ENCODE peak calls at places on chromosomes 5 and 9, in five cellular contexts. One of them, this sample, is unnamed.

GRCh38 chr9:4048441-4048840 is 251.4 kb downstream of the GLIS3 start:
- DNase-seq in dorsolateral prefrontal cortex: no peak
- DNase-seq in fibroblast of the conjunctiva: peak
- DNase-seq in NCI-H1092: no peak
- DNase-seq in amygdala: no peak
- DNase-seq in this sample: no peak

GRCh38 chr5:134029156-134029555 is 24.4 kb upstream of the VDAC1 start:
- DNase-seq in amygdala: no peak
- DNase-seq in fibroblast of the conjunctiva: no peak
- DNase-seq in dorsolateral prefrontal cortex: no peak
- DNase-seq in NCI-H1092: no peak
- DNase-seq in this sample: no peak

GRCh38 chr5:56123531-56124243 is 109.4 kb downstream of the ANKRD55 start:
- DNase-seq in dorsolateral prefrontal cortex: no peak
- DNase-seq in fibroblast of the conjunctiva: peak
- DNase-seq in NCI-H1092: no peak
- DNase-seq in amygdala: no peak
- DNase-seq in this sample: peak

GRCh38 chr9:70534471-70534870 is 120.0 kb upstream of the KLF9 start:
- DNase-seq in dorsolateral prefrontal cortex: no peak
- DNase-seq in fibroblast of the conjunctiva: no peak
- DNase-seq in amygdala: no peak
- DNase-seq in NCI-H1092: no peak
- DNase-seq in this sample: no peak

GRCh38 chr9:92468206-92468605 is 14.1 kb downstream of the ASPN start:
- DNase-seq in NCI-H1092: no peak
- DNase-seq in amygdala: peak
- DNase-seq in fibroblast of the conjunctiva: no peak
- DNase-seq in dorsolateral prefrontal cortex: no peak
- DNase-seq in this sample: no peak

GRCh38 chr5:172452398-172453205 is 1.7 kb downstream of the SH3PXD2B start:
- DNase-seq in NCI-H1092: no peak
- DNase-seq in dorsolateral prefrontal cortex: no peak
- DNase-seq in amygdala: peak
- DNase-seq in fibroblast of the conjunctiva: peak
- DNase-seq in this sample: peak

GRCh38 chr5:54363669-54364068 is 53.3 kb upstream of the ARL15 start:
- DNase-seq in fibroblast of the conjunctiva: no peak
- DNase-seq in NCI-H1092: no peak
- DNase-seq in amygdala: no peak
- DNase-seq in dorsolateral prefrontal cortex: no peak
- DNase-seq in this sample: no peak

GRCh38 chr9:75229605-75230332 is 141.5 kb downstream of the OSTF1 start:
- DNase-seq in fibroblast of the conjunctiva: no peak
- DNase-seq in dorsolateral prefrontal cortex: no peak
- DNase-seq in amygdala: no peak
- DNase-seq in NCI-H1092: no peak
- DNase-seq in this sample: peak

GRCh38 chr5:31511305-31511704 is 20.6 kb downstream of the DROSHA start:
- DNase-seq in NCI-H1092: no peak
- DNase-seq in fibroblast of the conjunctiva: no peak
- DNase-seq in dorsolateral prefrontal cortex: no peak
- DNase-seq in amygdala: no peak
- DNase-seq in this sample: no peak

GRCh38 chr5:169914766-169915165 is 65.5 kb downstream of the INSYN2B start:
- DNase-seq in amygdala: peak
- DNase-seq in dorsolateral prefrontal cortex: peak
- DNase-seq in fibroblast of the conjunctiva: peak
- DNase-seq in NCI-H1092: no peak
- DNase-seq in this sample: no peak

GRCh38 chr5:3269400-3270169 is 326.0 kb upstream of the IRX1 start:
- DNase-seq in fibroblast of the conjunctiva: no peak
- DNase-seq in dorsolateral prefrontal cortex: no peak
- DNase-seq in amygdala: no peak
- DNase-seq in NCI-H1092: no peak
- DNase-seq in this sample: no peak

GRCh38 chr5:150589791-150590601 is 50.5 kb upstream of the SYNPO start:
- DNase-seq in dorsolateral prefrontal cortex: no peak
- DNase-seq in amygdala: no peak
- DNase-seq in fibroblast of the conjunctiva: peak
- DNase-seq in NCI-H1092: no peak
- DNase-seq in this sample: peak

GRCh38 chr5:151459680-151460079 is 12.3 kb downstream of the SLC36A1 start:
- DNase-seq in NCI-H1092: no peak
- DNase-seq in amygdala: no peak
- DNase-seq in fibroblast of the conjunctiva: no peak
- DNase-seq in dorsolateral prefrontal cortex: no peak
- DNase-seq in this sample: no peak

GRCh38 chr9:133704711-133705181 is 33.4 kb downstream of the SARDH start:
- DNase-seq in amygdala: no peak
- DNase-seq in fibroblast of the conjunctiva: no peak
- DNase-seq in NCI-H1092: no peak
- DNase-seq in dorsolateral prefrontal cortex: no peak
- DNase-seq in this sample: peak